ENCODE peak calls at places on chromosomes 7 and 10, in seven cellular contexts. P, N, X, K, M, Z and F are unnamed samples.

GRCh38 chr7:89012016-89012415 is 216.5 kb upstream of the TEX47 start:
- DNase-seq in N (no peak), K (no peak), P (no peak), M (no peak), X (no peak), Z (no peak), F (no peak)

GRCh38 chr10:106551501-106551900 is 613.0 kb downstream of the SORCS1 start:
- DNase-seq in M (no peak), K (no peak), X (no peak), Z (no peak), P (no peak), N (no peak), F (no peak)

GRCh38 chr10:42939237-42939636 is 137.6 kb upstream of the RET start:
- DNase-seq in M (peak), N (no peak), K (no peak), X (no peak), P (no peak), Z (no peak), F (no peak)

GRCh38 chr7:82443801-82444219 is 233 bp upstream of the CACNA2D1 start:
- DNase-seq in X (peak), P (peak), M (peak), N (peak), K (peak), Z (peak), F (peak)

GRCh38 chr7:11714205-11714604 is 117.8 kb downstream of the THSD7A start:
- DNase-seq in P (no peak), M (no peak), X (no peak), K (no peak), Z (no peak), N (no peak), F (no peak)

GRCh38 chr7:76273503-76273902 is 29.0 kb upstream of the HSPB1 start:
- DNase-seq in P (no peak), X (no peak), Z (no peak), N (no peak), M (no peak), K (no peak), F (no peak)

GRCh38 chr7:135197906-135198655 is 13.2 kb downstream of the WDR91 start:
- DNase-seq in P (no peak), N (no peak), X (peak), K (no peak), Z (peak), M (no peak), F (peak)

GRCh38 chr7:134820295-134820694 is 40.9 kb downstream of the CALD1 start:
- DNase-seq in K (no peak), P (no peak), Z (no peak), N (no peak), M (no peak), X (peak), F (no peak)

GRCh38 chr10:111249925-111250324 is 173.1 kb downstream of the ADRA2A start:
- DNase-seq in N (no peak), X (no peak), M (no peak), K (no peak), P (no peak), Z (no peak), F (no peak)

GRCh38 chr10:13865758-13866491 is 279.2 kb downstream of the PRPF18 start:
- DNase-seq in P (peak), N (peak), K (no peak), X (peak), Z (peak), M (no peak), F (peak)

GRCh38 chr10:57624856-57625592 is 642.7 kb downstream of the IPMK start:
- DNase-seq in X (no peak), M (no peak), Z (no peak), N (peak), K (no peak), P (no peak), F (no peak)

GRCh38 chr7:121436688-121437087 is 40.6 kb upstream of the FAM3C start:
- DNase-seq in M (no peak), X (no peak), P (peak), N (peak), K (no peak), Z (no peak), F (no peak)

GRCh38 chr7:92797693-92798092 is 38.7 kb downstream of the CDK6 start:
- DNase-seq in X (peak), Z (no peak), M (no peak), K (no peak), N (peak), P (no peak), F (peak)

GRCh38 chr10:78863121-78863520 is 205.6 kb upstream of the ZMIZ1 start:
- DNase-seq in Z (no peak), N (no peak), M (peak), X (no peak), K (no peak), P (no peak), F (no peak)

GRCh38 chr7:18473119-18473518 is 22.4 kb upstream of the HDAC9 start:
- DNase-seq in P (no peak), K (no peak), N (no peak), Z (no peak), M (no peak), X (no peak), F (peak)

GRCh38 chr10:125174360-125174759 is 14.0 kb upstream of the CTBP2 start:
- DNase-seq in Z (no peak), M (no peak), P (peak), X (no peak), N (peak), K (no peak), F (no peak)

GRCh38 chr10:28807760-28808613 is 130.7 kb downstream of the BAMBI start:
- DNase-seq in K (no peak), Z (no peak), M (no peak), P (no peak), N (peak), X (peak), F (peak)

GRCh38 chr10:71889388-71889987 is 38.4 kb upstream of the PSAP start:
- DNase-seq in M (no peak), K (no peak), P (no peak), Z (no peak), X (no peak), N (peak), F (no peak)

GRCh38 chr7:116802784-116803183 is 59.6 kb upstream of the CAPZA2 start:
- DNase-seq in P (no peak), X (peak), M (no peak), N (peak), K (peak), Z (peak), F (peak)

GRCh38 chr10:125692246-125692931 is 9.4 kb upstream of the TEX36 start:
- DNase-seq in X (no peak), P (no peak), M (no peak), N (no peak), Z (no peak), K (no peak), F (peak)

GRCh38 chr7:32670105-32670504 is 174.8 kb downstream of the AVL9 start:
- DNase-seq in K (peak), Z (peak), X (peak), P (no peak), M (no peak), N (peak), F (peak)

GRCh38 chr10:66651308-66652082 is 274.3 kb upstream of the LRRTM3 start:
- DNase-seq in N (peak), Z (no peak), P (no peak), M (no peak), K (no peak), X (no peak), F (no peak)

GRCh38 chr10:129556316-129556715 is 89.3 kb downstream of the MGMT start:
- DNase-seq in K (no peak), M (no peak), N (no peak), Z (no peak), P (no peak), X (no peak), F (no peak)

GRCh38 chr7:3780016-3780415 is 479.0 kb downstream of the SDK1 start:
- DNase-seq in X (no peak), K (no peak), P (no peak), M (no peak), N (no peak), Z (no peak), F (no peak)

GRCh38 chr10:49776851-49777250 is 14.7 kb upstream of the OGDHL start:
- DNase-seq in K (no peak), P (no peak), X (no peak), M (no peak), Z (no peak), N (no peak), F (no peak)

GRCh38 chr7:131843862-131844261 is 287.4 kb upstream of the PODXL start:
- DNase-seq in K (no peak), Z (no peak), X (peak), N (no peak), P (no peak), M (no peak), F (peak)

DNA sequence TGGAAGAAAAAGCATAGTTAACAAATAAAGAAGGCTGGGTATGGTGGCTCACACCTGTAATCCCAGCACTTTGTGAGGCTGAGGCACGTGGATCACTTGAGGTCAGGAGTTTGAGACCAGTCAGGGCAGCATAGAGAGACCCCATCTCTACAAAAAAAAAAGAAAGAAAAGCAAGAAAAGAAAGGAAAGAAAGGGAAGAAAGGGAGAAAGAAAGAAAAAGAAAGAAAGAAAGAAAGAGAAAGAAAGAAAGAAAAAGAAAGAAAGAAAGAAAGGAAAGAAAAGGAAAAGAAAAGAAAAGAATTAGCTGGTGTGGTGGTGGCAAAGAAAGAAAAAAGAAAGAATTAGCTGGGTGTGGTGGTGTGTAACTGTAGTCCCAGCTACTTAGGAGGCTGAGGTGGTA is 3.1 kb upstream of the HILPDA start:
- DNase-seq in P (no peak), Z (no peak), N (no peak), X (no peak), K (no peak), M (no peak), F (no peak)
- H3K18ac ChIP-seq in P (no peak), Z (no peak), N (no peak), X (no peak), K (no peak), M (no peak), F (no peak)

GRCh38 chr10:7107287-7107686 is 303.5 kb downstream of the SFMBT2 start:
- DNase-seq in P (no peak), N (no peak), K (no peak), Z (peak), M (no peak), X (peak), F (peak)

GRCh38 chr10:7111089-7111488 is 299.7 kb downstream of the SFMBT2 start:
- DNase-seq in N (no peak), K (no peak), P (no peak), M (no peak), X (no peak), Z (no peak), F (no peak)

GRCh38 chr10:7108141-7108540 is 302.7 kb downstream of the SFMBT2 start:
- DNase-seq in P (no peak), Z (no peak), K (no peak), X (no peak), N (no peak), M (no peak), F (no peak)

GRCh38 chr10:7117177-7117799 is 293.5 kb downstream of the SFMBT2 start:
- DNase-seq in M (no peak), Z (no peak), X (no peak), K (no peak), N (no peak), P (no peak), F (no peak)

GRCh38 chr10:7111574-7111973 is 299.3 kb downstream of the SFMBT2 start:
- DNase-seq in N (no peak), Z (peak), M (no peak), X (peak), K (no peak), P (no peak), F (peak)
- H3K18ac ChIP-seq in N (no peak), Z (no peak), M (no peak), X (no peak), K (no peak), P (no peak), F (no peak)

DNA sequence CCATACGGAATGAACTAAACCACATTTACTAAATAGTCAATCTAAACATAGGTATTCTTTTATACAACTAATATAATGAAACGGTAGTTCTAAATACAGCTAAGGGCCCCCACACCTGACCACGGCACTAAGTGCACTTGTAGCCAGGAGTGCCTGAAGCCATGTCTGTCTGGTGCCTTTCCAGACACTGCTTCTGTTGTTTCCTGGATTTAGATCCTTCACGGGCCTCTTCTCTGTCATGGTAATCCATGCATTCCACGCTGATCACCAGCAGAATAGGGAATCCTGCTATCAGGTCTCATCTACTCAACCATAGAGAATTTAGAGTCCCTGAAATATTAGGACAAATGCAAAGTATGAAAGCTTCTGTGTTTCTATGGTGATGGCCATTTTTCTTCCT is 37.8 kb downstream of the OSBPL3 start:
- DNase-seq in P (no peak), M (no peak), N (peak), K (no peak), X (no peak), Z (no peak), F (no peak)
- H3K18ac ChIP-seq in P (no peak), M (no peak), N (no peak), K (no peak), X (no peak), Z (no peak), F (no peak)

GRCh38 chr7:66105263-66105748 is 9.3 kb upstream of the CRCP start:
- DNase-seq in P (no peak), N (no peak), K (no peak), X (no peak), M (no peak), Z (no peak), F (no peak)

GRCh38 chr7:66114743-66115727 is at the start of gene CRCP:
- DNase-seq in X (peak), M (peak), N (peak), P (peak), Z (peak), K (peak), F (peak)

DNA sequence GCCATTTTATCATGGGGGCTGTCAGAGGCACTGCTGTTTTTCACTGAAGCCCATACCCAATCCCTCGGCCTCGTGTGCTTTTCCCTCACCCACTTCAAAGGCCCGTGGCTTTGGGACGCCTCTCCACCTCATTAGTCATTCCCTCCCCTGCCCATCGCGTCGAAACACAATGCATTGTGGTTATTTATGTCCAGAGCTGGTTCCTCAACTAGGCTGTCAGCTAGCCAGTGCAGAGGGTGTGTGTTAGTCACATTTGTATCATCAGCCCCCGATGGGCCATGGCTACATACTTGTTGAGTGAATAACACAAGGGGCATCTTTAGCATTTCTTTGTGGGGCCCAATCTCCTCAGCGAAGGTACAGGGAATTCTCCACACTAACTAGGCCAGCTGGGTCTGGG is 3.8 kb upstream of the CRCP start:
- DNase-seq in Z (peak), X (peak), M (no peak), N (peak), P (no peak), K (no peak), F (peak)
- H3K18ac ChIP-seq in Z (no peak), X (peak), M (no peak), N (no peak), P (no peak), K (no peak), F (peak)

GRCh38 chr10:117752103-117752502 is 209.6 kb downstream of the EMX2 start:
- DNase-seq in Z (no peak), K (no peak), P (no peak), N (no peak), X (no peak), M (peak), F (no peak)
- H3K18ac ChIP-seq in Z (no peak), K (no peak), P (no peak), N (no peak), X (no peak), M (no peak), F (no peak)

GRCh38 chr7:69800495-69800894 is 202.2 kb downstream of the AUTS2 start:
- DNase-seq in M (no peak), Z (peak), N (peak), P (peak), X (peak), K (no peak), F (no peak)
- H3K18ac ChIP-seq in M (no peak), Z (no peak), N (no peak), P (no peak), X (no peak), K (no peak), F (no peak)

GRCh38 chr10:122163182-122164027 is 107.7 kb upstream of the BTBD16 start:
- DNase-seq in M (peak), N (peak), K (peak), X (peak), P (peak), Z (peak), F (peak)

GRCh38 chr10:122165914-122166313 is 105.2 kb upstream of the BTBD16 start:
- DNase-seq in N (no peak), M (no peak), P (no peak), Z (no peak), X (no peak), K (no peak), F (no peak)

GRCh38 chr10:122164028-122164601 is 107.0 kb upstream of the BTBD16 start:
- DNase-seq in P (no peak), N (peak), M (no peak), X (peak), K (peak), Z (no peak), F (no peak)

GRCh38 chr10:122165492-122165832 is 105.6 kb upstream of the BTBD16 start:
- DNase-seq in X (no peak), N (no peak), M (no peak), Z (no peak), K (no peak), P (no peak), F (no peak)

GRCh38 chr10:122164815-122165491 is 106.1 kb upstream of the BTBD16 start:
- DNase-seq in X (no peak), N (no peak), M (no peak), Z (no peak), K (no peak), P (no peak), F (no peak)
- H3K18ac ChIP-seq in X (no peak), N (no peak), M (peak), Z (no peak), K (no peak), P (peak), F (no peak)

GRCh38 chr7:37481722-37482288 is 33.1 kb upstream of the ELMO1 start:
- DNase-seq in N (no peak), M (no peak), K (no peak), Z (no peak), P (no peak), X (no peak), F (no peak)

GRCh38 chr7:37484460-37485063 is 35.9 kb upstream of the ELMO1 start:
- DNase-seq in N (no peak), M (no peak), P (no peak), Z (no peak), X (peak), K (no peak), F (no peak)

GRCh38 chr7:37482505-37482904 is 33.8 kb upstream of the ELMO1 start:
- DNase-seq in X (no peak), K (no peak), Z (no peak), N (no peak), P (no peak), M (no peak), F (no peak)

GRCh38 chr7:37481154-37481553 is 32.5 kb upstream of the ELMO1 start:
- DNase-seq in Z (no peak), X (no peak), P (no peak), M (no peak), K (no peak), N (no peak), F (no peak)

DNA sequence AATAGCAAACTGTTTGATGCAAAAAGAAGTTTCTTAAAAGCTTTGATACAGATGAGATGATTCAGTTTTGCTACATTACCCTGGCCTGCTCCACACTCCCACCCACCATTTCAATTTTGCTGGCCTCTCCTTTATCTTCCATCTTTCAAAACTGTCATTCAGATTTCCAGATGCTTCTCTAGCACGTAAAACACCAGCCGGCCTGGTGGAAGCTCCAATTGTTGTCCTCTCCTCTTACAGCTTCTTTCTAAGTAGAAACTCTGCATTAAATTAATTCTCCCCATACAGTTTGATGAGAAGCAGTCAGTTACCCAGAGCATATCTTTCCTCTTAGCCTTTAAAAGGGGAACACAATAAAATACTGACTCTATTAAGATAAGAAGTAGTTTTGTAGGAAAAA is 34.3 kb upstream of the ELMO1 start:
- DNase-seq in M (no peak), Z (no peak), K (no peak), X (no peak), P (no peak), N (no peak), F (no peak)
- H3K18ac ChIP-seq in M (no peak), Z (no peak), K (no peak), X (no peak), P (no peak), N (no peak), F (no peak)

GRCh38 chr7:133513608-133514007 is 260.7 kb downstream of the EXOC4 start:
- DNase-seq in X (peak), K (no peak), N (no peak), M (no peak), P (no peak), Z (no peak), F (peak)
- H3K18ac ChIP-seq in X (no peak), K (no peak), N (no peak), M (no peak), P (no peak), Z (no peak), F (no peak)

GRCh38 chr10:127386606-127387327 is 162.3 kb upstream of the NPS start:
- DNase-seq in N (peak), M (no peak), X (no peak), K (peak), P (peak), Z (no peak), F (no peak)

GRCh38 chr10:127378628-127379027 is 170.5 kb upstream of the NPS start:
- DNase-seq in M (no peak), N (no peak), K (no peak), Z (no peak), P (no peak), X (no peak), F (no peak)

GRCh38 chr10:127384532-127384931 is 164.6 kb upstream of the NPS start:
- DNase-seq in M (no peak), P (no peak), N (no peak), K (no peak), X (no peak), Z (no peak), F (no peak)
- H3K18ac ChIP-seq in M (no peak), P (no peak), N (no peak), K (peak), X (no peak), Z (no peak), F (no peak)